ENCODE peak calls at places on chromosome 10, in four cellular contexts. D, B, I and O are unnamed samples.

GRCh38 chr10:111247781-111248389 is 171.1 kb downstream of the ADRA2A start:
- DNase-seq in D (peak), I (no peak), B (no peak), O (no peak)

GRCh38 chr10:122655524-122656307 is 43.9 kb downstream of the C10orf120 start:
- DNase-seq in B (no peak), I (no peak), D (no peak), O (no peak)

GRCh38 chr10:35781643-35782035 is 139.5 kb upstream of the FZD8 start:
- DNase-seq in D (peak), B (no peak), I (peak), O (no peak)

GRCh38 chr10:5640036-5640435 is 26.4 kb downstream of the ASB13 start:
- DNase-seq in I (no peak), B (no peak), D (no peak), O (no peak)

GRCh38 chr10:132696204-132696603 is 89.7 kb downstream of the NKX6-2 start:
- DNase-seq in B (no peak), D (no peak), I (peak), O (no peak)

GRCh38 chr10:131230641-131231322 is 80.7 kb downstream of the TCERG1L start:
- DNase-seq in B (no peak), I (no peak), D (no peak), O (no peak)

GRCh38 chr10:126836009-126836408 is 69.2 kb upstream of the DOCK1 start:
- DNase-seq in D (no peak), B (no peak), I (no peak), O (no peak)

GRCh38 chr10:59708816-59709471 is 706 bp downstream of the SLC16A9 start:
- DNase-seq in D (peak), I (peak), B (no peak), O (no peak)

GRCh38 chr10:51588984-51589383 is 110.4 kb downstream of the CSTF2T start:
- DNase-seq in B (no peak), I (no peak), D (no peak), O (no peak)

GRCh38 chr10:115063702-115064479 is 29.3 kb upstream of the ATRNL1 start:
- DNase-seq in D (no peak), I (no peak), B (no peak), O (no peak)

GRCh38 chr10:71397340-71398212 is 856 bp downstream of the CDH23 start:
- DNase-seq in D (no peak), B (no peak), I (peak), O (no peak)